ENCODE peak calls at places on chromosome 14, in seven cellular contexts. P is sigmoid colon, E is neural crest cell, B is cardiac fibroblast, U is fibroblast of mammary gland, O is heart right ventricle, X is uterus. S is an unnamed sample.

GRCh38 chr14:98290596-98290995 is 981.4 kb downstream of the BCL11B start:
- DNase-seq in B (no peak), U (no peak), X (no peak), O (no peak), P (no peak), E (no peak), S (no peak)

GRCh38 chr14:79356040-79356439 is 855.3 kb downstream of the DIO2 start:
- DNase-seq in U (peak), P (no peak), O (no peak), X (no peak), E (no peak), B (peak), S (no peak)

GRCh38 chr14:69999246-69999645 is 120.0 kb downstream of the SMOC1 start:
- DNase-seq in E (no peak), P (no peak), X (no peak), U (peak), O (no peak), B (peak), S (no peak)

GRCh38 chr14:91339606-91340369 is 77.8 kb downstream of the CCDC88C start:
- DNase-seq in X (no peak), P (no peak), O (no peak), B (no peak), U (no peak), E (no peak), S (no peak)

GRCh38 chr14:95784137-95784536 is 70.2 kb upstream of the TCL1A start:
- DNase-seq in X (no peak), E (peak), U (peak), B (peak), P (no peak), O (peak), S (no peak)

GRCh38 chr14:68780358-68781160 is 12.3 kb downstream of the ZFP36L1 start:
- DNase-seq in U (peak), O (peak), P (peak), E (no peak), X (peak), B (peak), S (no peak)

GRCh38 chr14:96038558-96038919 is 623 bp upstream of the C14orf132 start:
- DNase-seq in E (no peak), O (no peak), U (peak), X (no peak), B (no peak), P (no peak), S (no peak)

GRCh38 chr14:68682166-68683103 is 110.4 kb downstream of the ZFP36L1 start:
- DNase-seq in E (no peak), P (peak), X (peak), U (peak), B (peak), O (peak), S (no peak)

GRCh38 chr14:23559010-23559920 is 3.2 kb downstream of the THTPA start:
- DNase-seq in B (peak), O (no peak), P (no peak), X (no peak), U (peak), E (peak), S (peak)

GRCh38 chr14:103442288-103442687 is 57.1 kb downstream of the MARK3 start:
- DNase-seq in X (no peak), E (no peak), P (no peak), B (peak), O (no peak), U (peak), S (no peak)

GRCh38 chr14:103121846-103122577 is 1.2 kb upstream of the TNFAIP2 start:
- DNase-seq in O (peak), X (peak), P (peak), E (no peak), U (peak), B (peak), S (no peak)

GRCh38 chr14:67641902-67642749 is 22.4 kb downstream of the ARG2 start:
- DNase-seq in O (no peak), P (no peak), E (no peak), U (no peak), B (no peak), X (no peak), S (no peak)

GRCh38 chr14:98136019-98136418 is 1136.0 kb downstream of the BCL11B start:
- DNase-seq in P (no peak), E (no peak), O (no peak), B (no peak), X (no peak), U (no peak), S (no peak)

GRCh38 chr14:65949711-65950516 is 536.3 kb upstream of the CCDC196 start:
- DNase-seq in E (no peak), U (peak), X (peak), O (peak), P (peak), B (peak), S (no peak)

GRCh38 chr14:99131632-99132271 is 140.2 kb downstream of the BCL11B start:
- DNase-seq in B (no peak), E (no peak), O (no peak), U (no peak), X (no peak), P (peak), S (no peak)

GRCh38 chr14:70073924-70074566 is 114.7 kb downstream of the SLC8A3 start:
- DNase-seq in U (peak), X (no peak), P (no peak), E (peak), O (no peak), B (peak), S (no peak)

GRCh38 chr14:55333785-55334485 is 62.7 kb downstream of the FBXO34 start:
- DNase-seq in O (no peak), P (no peak), E (no peak), X (no peak), U (no peak), B (no peak), S (no peak)

GRCh38 chr14:100049220-100049619 is 16.0 kb upstream of the EVL start:
- DNase-seq in B (peak), P (no peak), U (peak), O (no peak), E (no peak), X (no peak), S (no peak)

GRCh38 chr14:23446291-23446851 is 10.9 kb upstream of the MYH7 start:
- DNase-seq in P (no peak), E (no peak), B (no peak), U (no peak), X (no peak), O (no peak), S (no peak)

GRCh38 chr14:79534703-79535353 is 676.5 kb downstream of the DIO2 start:
- DNase-seq in P (no peak), X (no peak), U (peak), O (no peak), B (no peak), E (no peak), S (no peak)

GRCh38 chr14:90652626-90653025 is 163.6 kb downstream of the TTC7B start:
- DNase-seq in B (no peak), U (no peak), E (no peak), X (no peak), P (no peak), O (no peak), S (no peak)

GRCh38 chr14:56878766-56879165 is 68.5 kb upstream of the OTX2 start:
- DNase-seq in P (no peak), X (no peak), E (no peak), U (no peak), B (no peak), O (no peak), S (no peak)

GRCh38 chr14:56868660-56869059 is 58.4 kb upstream of the OTX2 start:
- DNase-seq in E (no peak), O (no peak), P (no peak), B (no peak), X (no peak), U (no peak), S (no peak)

GRCh38 chr14:56875104-56875675 is 64.9 kb upstream of the OTX2 start:
- DNase-seq in X (no peak), E (no peak), U (no peak), B (no peak), P (no peak), O (no peak), S (no peak)

GRCh38 chr14:56870336-56870735 is 60.1 kb upstream of the OTX2 start:
- DNase-seq in P (no peak), B (no peak), X (no peak), E (no peak), U (no peak), O (no peak), S (no peak)

DNA sequence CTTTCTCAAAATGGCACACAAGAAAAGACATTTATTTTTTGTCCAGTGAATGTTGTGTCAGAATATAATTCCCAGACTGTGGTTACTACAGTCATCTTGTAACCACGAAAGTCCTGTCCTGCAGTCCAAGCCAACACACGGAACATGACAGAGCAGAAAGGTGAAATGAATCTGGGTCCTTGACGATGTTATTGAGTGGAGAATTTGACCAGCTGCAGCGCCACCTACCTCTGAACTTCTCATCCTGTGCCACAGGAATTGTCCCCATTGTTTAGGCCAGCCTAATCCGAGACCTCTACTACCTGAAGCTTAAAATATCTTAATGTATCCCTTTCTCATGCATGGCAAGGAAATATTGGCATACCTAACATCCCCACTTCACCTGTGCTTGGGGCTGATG is 64.1 kb upstream of the OTX2 start:
- DNase-seq in U (peak), B (no peak), E (peak), P (no peak), X (no peak), O (no peak), S (no peak)
- TF ChIP-seq CTCF in U (peak), B (no peak), E (peak), P (no peak), X (no peak), O (no peak), S (no peak)

GRCh38 chr14:101289911-101290310 is 271.4 kb upstream of the DIO3 start:
- DNase-seq in X (no peak), B (no peak), U (no peak), O (no peak), E (no peak), P (no peak), S (no peak)

GRCh38 chr14:101290681-101291080 is 270.6 kb upstream of the DIO3 start:
- DNase-seq in B (no peak), X (no peak), O (no peak), U (no peak), E (no peak), P (no peak), S (no peak)

GRCh38 chr14:101289230-101289690 is 272.0 kb upstream of the DIO3 start:
- DNase-seq in P (no peak), E (no peak), B (no peak), U (no peak), O (no peak), X (no peak), S (no peak)

GRCh38 chr14:101286271-101287018 is 274.9 kb upstream of the DIO3 start:
- DNase-seq in B (no peak), P (no peak), U (no peak), O (no peak), E (no peak), X (peak), S (no peak)

GRCh38 chr14:101288436-101289229 is 272.7 kb upstream of the DIO3 start:
- DNase-seq in E (no peak), O (no peak), X (peak), B (no peak), U (peak), P (no peak), S (no peak)
- TF ChIP-seq CTCF in E (no peak), O (no peak), X (no peak), B (no peak), U (no peak), P (no peak), S (no peak)

GRCh38 chr14:77965919-77966435 is 166.1 kb downstream of the ADCK1 start:
- DNase-seq in X (no peak), O (no peak), P (no peak), U (peak), B (peak), E (no peak), S (no peak)
- TF ChIP-seq CTCF in X (no peak), O (no peak), P (no peak), U (no peak), B (no peak), E (no peak), S (no peak)

DNA sequence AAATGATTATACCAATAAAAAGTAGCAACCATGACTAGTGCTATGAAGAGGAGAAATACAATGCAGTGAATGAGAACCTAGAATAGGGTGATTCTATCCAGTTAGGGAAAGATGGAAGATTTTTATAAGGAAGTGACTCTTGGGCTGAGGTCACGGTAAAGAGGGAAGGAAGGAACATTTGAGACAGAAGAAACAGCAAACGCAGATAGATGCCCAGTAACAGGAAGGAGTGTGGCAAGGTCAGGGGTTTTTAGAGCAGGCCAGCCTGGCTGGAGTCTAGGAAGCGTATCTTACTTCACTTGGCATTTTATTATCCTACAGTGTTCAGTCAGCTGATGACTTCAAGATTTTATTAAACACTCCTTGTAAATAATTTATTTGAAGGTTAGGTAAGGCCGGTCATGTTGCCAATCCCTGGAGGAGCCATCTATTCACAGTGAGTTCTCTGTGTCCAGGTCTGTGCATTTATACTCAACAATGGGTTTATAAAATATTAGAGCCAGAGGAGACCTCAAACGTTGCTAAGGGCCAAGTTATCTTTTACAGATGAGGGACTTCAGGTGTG is 170.6 kb downstream of the PRKCH start:
- DNase-seq in B (no peak), P (no peak), O (no peak), U (no peak), E (no peak), X (no peak), S (no peak)
- TF ChIP-seq CTCF in B (no peak), P (no peak), O (no peak), U (no peak), E (no peak), X (no peak), S (no peak)

DNA sequence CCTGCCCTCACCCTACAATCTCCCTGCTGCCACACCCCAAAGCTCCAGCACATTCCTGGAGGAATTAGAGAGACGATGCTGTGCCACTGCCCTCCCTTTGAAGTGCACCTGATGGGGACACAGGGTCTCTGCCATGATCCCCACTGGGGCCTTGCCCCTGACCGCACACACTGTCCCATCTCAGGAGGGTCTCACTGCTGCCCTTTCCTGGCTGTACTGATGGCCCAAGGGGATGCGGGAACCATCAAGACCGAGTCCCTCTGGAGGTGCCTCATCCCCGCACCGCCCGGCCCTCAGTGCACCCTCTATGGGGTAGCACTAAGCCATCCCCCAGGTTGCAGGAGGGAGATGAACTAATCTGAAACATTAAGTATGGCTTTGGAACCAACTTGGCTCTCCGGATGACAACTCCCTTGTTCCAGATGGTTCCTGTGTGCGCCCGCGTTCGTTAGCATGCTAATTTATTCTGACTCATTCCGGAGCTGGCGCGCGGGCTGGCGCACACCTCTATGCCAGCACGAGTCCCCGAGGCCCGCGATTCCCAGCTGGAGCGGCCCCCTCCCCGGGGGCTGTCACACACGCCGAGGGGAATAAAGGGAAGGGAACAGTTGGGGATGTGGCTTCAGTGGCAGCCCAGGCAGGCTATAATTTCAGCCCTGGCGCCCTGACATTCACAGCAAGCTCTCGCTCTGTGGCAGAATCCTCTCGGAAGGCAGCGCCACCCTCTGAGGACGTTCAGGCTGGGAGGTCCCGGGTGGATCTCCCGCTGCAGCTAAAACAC is 34.2 kb upstream of the C14orf180 start:
- DNase-seq in X (no peak), O (no peak), P (peak), E (no peak), U (no peak), B (no peak), S (no peak)
- TF ChIP-seq CTCF in X (no peak), O (no peak), P (no peak), E (no peak), U (no peak), B (no peak), S (no peak)

S was measured in natural killer cell.